ENCODE peak calls at places on chromosomes 2 and 18, in seven cellular contexts. N is tibial artery, M is skeletal muscle cell, I is esophagus muscularis mucosa, C is thoracic aorta, S is PC-3, U is HCT116. E is an unnamed sample.

GRCh38 chr2:237440819-237441281 is 26.9 kb upstream of the COL6A3 start:
- DNase-seq in C (no peak), M (no peak), U (no peak), N (no peak), S (no peak), I (no peak), E (no peak)

GRCh38 chr2:23649819-23650218 is 264.8 kb downstream of the KLHL29 start:
- DNase-seq in U (no peak), S (no peak), I (no peak), C (no peak), N (no peak), M (no peak), E (no peak)

GRCh38 chr2:113138428-113139322 is 11.3 kb downstream of the IL1RN start:
- DNase-seq in C (no peak), U (peak; percentile 79), S (peak; percentile 91), I (no peak), N (no peak), M (no peak), E (no peak)

GRCh38 chr2:173077506-173078177 is 2.0 kb downstream of the MAP3K20 start:
- DNase-seq in C (no peak), N (no peak), U (no peak), S (peak; percentile 39), I (no peak), M (no peak), E (no peak)

GRCh38 chr2:111981666-111982065 is 73.4 kb upstream of the TMEM87B start:
- DNase-seq in S (no peak), I (no peak), N (no peak), U (no peak), M (no peak), C (no peak), E (no peak)

GRCh38 chr2:27020337-27020948 is 12.3 kb upstream of the TMEM214 start:
- DNase-seq in S (peak; percentile 46), N (peak; percentile 65), I (no peak), M (no peak), C (no peak), U (no peak), E (no peak)

GRCh38 chr2:241771286-241772062 is 5.1 kb upstream of the GAL3ST2 start:
- DNase-seq in C (no peak), I (no peak), M (peak; percentile 13), U (no peak), N (no peak), S (no peak), E (no peak)

GRCh38 chr2:207765541-207765940 is 4.2 kb downstream of the FZD5 start:
- DNase-seq in I (no peak), C (no peak), N (no peak), M (no peak), S (no peak), U (no peak), E (no peak)

GRCh38 chr2:151638188-151638933 is 95.9 kb downstream of the NEB start:
- DNase-seq in S (peak; percentile 12), M (no peak), I (no peak), C (no peak), U (no peak), N (no peak), E (no peak)

GRCh38 chr18:69401475-69402218 is 959 bp downstream of the DOK6 start:
- DNase-seq in U (no peak), N (no peak), M (no peak), I (no peak), C (no peak), S (no peak), E (no peak)
- H3K4me3 ChIP-seq in U (no peak overlapping the region), N (peak overlapping the region; percentile 67), M (peak overlapping the region; percentile 54), I (peak overlapping the region; percentile 54), C (peak overlapping the region; percentile 70), S (no peak overlapping the region), E (peak overlapping the region; percentile 45)

DNA sequence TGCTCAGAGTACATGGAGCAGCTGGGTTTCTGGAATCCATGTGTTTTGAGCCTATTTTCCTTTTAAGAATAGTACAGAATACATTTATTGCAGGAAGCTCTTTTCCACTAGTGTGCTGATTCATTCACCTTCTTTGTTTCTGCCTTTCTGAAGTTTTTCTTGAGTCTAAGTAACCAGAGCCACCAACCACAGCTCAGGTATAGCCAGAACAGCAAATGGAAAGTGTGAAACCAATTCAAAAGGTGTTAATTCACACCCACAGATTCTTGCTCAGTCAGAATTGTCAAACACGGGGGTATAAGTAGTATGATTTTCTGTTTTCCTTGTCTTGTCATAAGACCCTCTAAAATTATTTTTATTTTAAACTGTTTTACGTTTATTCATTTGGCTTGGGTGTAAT is 75.9 kb upstream of the DYNAP start:
- DNase-seq in I (no peak), N (no peak), U (no peak), S (no peak), C (no peak), M (no peak), E (no peak)
- H3K4me3 ChIP-seq in I (no peak overlapping the region), N (no peak overlapping the region), U (no peak overlapping the region), S (no peak overlapping the region), C (no peak overlapping the region), M (no peak overlapping the region), E (no peak overlapping the region)

DNA sequence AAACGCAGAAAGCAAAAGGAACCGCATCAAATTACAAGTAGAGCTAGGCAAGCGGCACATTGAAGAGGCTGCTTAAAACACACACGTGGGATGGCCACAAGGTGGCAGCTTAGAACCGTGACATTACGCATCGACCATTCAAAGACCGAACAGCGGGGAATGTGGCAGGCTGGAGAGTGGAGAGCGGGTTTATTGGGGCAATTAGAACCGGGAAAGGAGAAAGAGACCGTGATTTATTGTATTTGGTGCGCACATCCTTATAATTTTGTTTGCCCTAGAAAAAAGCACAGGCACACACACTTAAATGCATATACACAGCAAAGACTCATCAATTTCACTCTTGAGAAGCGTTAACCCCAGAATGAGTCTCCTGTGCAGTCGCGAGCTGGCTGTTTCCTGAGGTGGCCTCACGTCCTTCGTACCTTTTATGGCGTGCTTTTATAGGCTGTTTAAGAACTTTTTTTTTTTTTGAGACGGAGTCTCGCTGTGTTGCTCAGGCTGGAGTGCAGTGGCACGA is 31.7 kb upstream of the MEP1B start:
- DNase-seq in U (peak; percentile 85), M (peak; percentile 80), S (peak; percentile 75), N (peak; percentile 87), C (peak; percentile 25), I (peak; percentile 95), E (peak; percentile 46)
- H3K4me3 ChIP-seq in U (peak overlapping the region; percentile 20), M (peak overlapping the region; percentile 40), S (peak overlapping the region; percentile 54), N (peak overlapping the region; percentile 39), C (peak overlapping the region; percentile 45), I (peak overlapping the region; percentile 50), E (peak overlapping the region; percentile 38)

GRCh38 chr2:44940053-44940494 is 1.4 kb upstream of the SIX3 start:
- DNase-seq in U (no peak), I (no peak), C (no peak), M (no peak), N (no peak), S (no peak), E (no peak)
- H3K4me3 ChIP-seq in U (no peak overlapping the region), I (no peak overlapping the region), C (no peak overlapping the region), M (no peak overlapping the region), N (no peak overlapping the region), S (no peak overlapping the region), E (no peak overlapping the region)

GRCh38 chr18:63206433-63207153 is 113.0 kb downstream of the BCL2 start:
- DNase-seq in I (no peak), S (no peak), U (no peak), M (no peak), C (no peak), N (no peak), E (no peak)
- H3K4me3 ChIP-seq in I (no peak overlapping the region), S (no peak overlapping the region), U (no peak overlapping the region), M (no peak overlapping the region), C (no peak overlapping the region), N (no peak overlapping the region), E (no peak overlapping the region)

GRCh38 chr2:162065767-162066166 is 8.2 kb downstream of the DPP4 start:
- DNase-seq in N (no peak), U (no peak), S (no peak), M (no peak), I (no peak), C (no peak), E (no peak)

GRCh38 chr2:162061021-162061420 is 13.0 kb downstream of the DPP4 start:
- DNase-seq in I (peak; percentile 29), S (no peak), U (no peak), M (no peak), N (no peak), C (no peak), E (no peak)

GRCh38 chr2:162063281-162063680 is 10.7 kb downstream of the DPP4 start:
- DNase-seq in C (no peak), I (peak; percentile 26), M (no peak), N (no peak), S (no peak), U (no peak), E (no peak)

GRCh38 chr2:162062559-162062958 is 11.5 kb downstream of the DPP4 start:
- DNase-seq in I (peak; percentile 77), M (no peak), S (no peak), U (no peak), N (no peak), C (no peak), E (no peak)

DNA sequence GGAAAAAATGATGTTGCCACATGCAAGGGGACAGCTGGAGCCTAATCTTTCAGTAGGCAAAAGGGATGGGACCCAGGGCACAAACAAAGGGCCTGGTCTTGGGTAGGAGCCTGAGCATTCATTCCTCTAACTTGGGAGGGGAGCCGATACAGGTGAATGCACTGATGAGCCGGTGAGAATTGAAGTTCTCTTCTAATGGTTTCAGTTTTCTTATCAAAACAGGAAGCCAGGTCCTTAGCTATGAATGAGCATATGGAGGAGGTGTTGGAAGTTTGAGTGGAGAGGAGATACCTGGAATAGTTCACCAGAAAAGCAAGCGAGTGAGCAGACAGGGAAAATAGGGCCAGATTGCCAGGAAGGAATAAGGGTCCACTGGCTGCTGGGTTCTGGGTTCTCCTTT is 10.1 kb downstream of the DPP4 start:
- DNase-seq in U (no peak), I (peak; percentile 64), N (no peak), C (no peak), S (no peak), M (no peak), E (no peak)
- H3K4me3 ChIP-seq in U (no peak overlapping the region), I (no peak overlapping the region), N (no peak overlapping the region), C (no peak overlapping the region), S (no peak overlapping the region), M (no peak overlapping the region), E (no peak overlapping the region)

E was measured in AG04449.